ENCODE peak calls at places on chromosomes 6 and 20, in six cellular contexts. T is GDM1, I is non-pigmented ciliary epithelial cell, G is GM20000, Y is WTC11, R is bronchial epithelial cell. J is an unnamed sample.

GRCh38 chr6:110055387-110055735 is 77.2 kb downstream of the GPR6 start:
- DNase-seq in T (no peak), I (no peak), G (no peak), Y (no peak), R (no peak), J (no peak)

GRCh38 chr6:8499540-8499939 is 64.2 kb upstream of the SLC35B3 start:
- DNase-seq in T (no peak), I (no peak), G (no peak), Y (no peak), R (peak; percentile 23), J (peak; percentile 41)

GRCh38 chr6:37974943-37975342 is 155.4 kb downstream of the ZFAND3 start:
- DNase-seq in T (no peak), I (no peak), G (no peak), Y (no peak), R (no peak), J (no peak)

GRCh38 chr20:62571667-62572344 is 70.5 kb upstream of the SLCO4A1 start:
- DNase-seq in T (peak; percentile 28), I (no peak), G (peak; percentile 70), Y (peak; percentile 64), R (no peak), J (peak; percentile 79)

GRCh38 chr6:41877051-41877680 is 18.0 kb downstream of the USP49 start:
- DNase-seq in T (no peak), I (no peak), G (no peak), Y (no peak), R (no peak), J (no peak)

GRCh38 chr6:128456510-128457244 is 63.7 kb downstream of the PTPRK start:
- DNase-seq in T (no peak), I (no peak), G (no peak), Y (no peak), R (no peak), J (no peak)

GRCh38 chr6:148235446-148235845 is 107.2 kb upstream of the SASH1 start:
- DNase-seq in T (no peak), I (no peak), G (no peak), Y (no peak), R (peak; percentile 97), J (no peak)

GRCh38 chr6:112881027-112881426 is 533.9 kb downstream of the RFPL4B start:
- DNase-seq in T (no peak), I (peak; percentile 73), G (no peak), Y (no peak), R (no peak), J (no peak)

GRCh38 chr20:48891235-48892048 is 30.1 kb upstream of the ARFGEF2 start:
- DNase-seq in T (no peak), I (no peak), G (no peak), Y (no peak), R (no peak), J (no peak)

GRCh38 chr6:102670756-102671155 is 1277.2 kb downstream of the GRIK2 start:
- DNase-seq in T (no peak), I (no peak), G (no peak), Y (no peak), R (no peak), J (no peak)

GRCh38 chr6:134826889-134827737 is 122.8 kb downstream of the ALDH8A1 start:
- DNase-seq in T (no peak), I (no peak), G (no peak), Y (no peak), R (peak; percentile 76), J (no peak)

GRCh38 chr6:140544431-140544830 is 1170.0 kb upstream of the CITED2 start:
- DNase-seq in T (no peak), I (no peak), G (no peak), Y (no peak), R (no peak), J (no peak)

GRCh38 chr6:106739387-106739786 is 110.0 kb downstream of the QRSL1 start:
- DNase-seq in T (no peak), I (no peak), G (no peak), Y (no peak), R (peak; percentile 97), J (no peak)

GRCh38 chr20:62618622-62619529 is 23.4 kb upstream of the SLCO4A1 start:
- DNase-seq in T (peak; percentile 47), I (no peak), G (peak; percentile 76), Y (peak; percentile 30), R (no peak), J (no peak)

GRCh38 chr6:44804016-44804415 is 416.5 kb downstream of the CDC5L start:
- DNase-seq in T (no peak), I (no peak), G (no peak), Y (no peak), R (no peak), J (no peak)

GRCh38 chr20:41748051-41748450 is 129.9 kb upstream of the CHD6 start:
- DNase-seq in T (no peak), I (no peak), G (no peak), Y (peak; percentile 17), R (no peak), J (no peak)

GRCh38 chr20:21206571-21206970 is 80.7 kb downstream of the KIZ start:
- DNase-seq in T (no peak), I (no peak), G (no peak), Y (no peak), R (no peak), J (no peak)

GRCh38 chr20:63977392-63978276 is 1.8 kb downstream of the SAMD10 start:
- DNase-seq in T (no peak), I (no peak), G (no peak), Y (no peak), R (peak; percentile 55), J (peak; percentile 67)

GRCh38 chr6:52407467-52407866 is 12.7 kb upstream of the EFHC1 start:
- DNase-seq in T (peak; percentile 27), I (no peak), G (peak; percentile 49), Y (no peak), R (peak; percentile 57), J (no peak)

GRCh38 chr6:15621203-15622044 is 41.4 kb downstream of the DTNBP1 start:
- DNase-seq in T (peak; percentile 64), I (no peak), G (peak; percentile 51), Y (peak; percentile 55), R (peak; percentile 70), J (no peak)

GRCh38 chr20:44215125-44215524 is 4.6 kb upstream of the OSER1 start:
- DNase-seq in T (peak; percentile 47), I (peak; percentile 28), G (peak; percentile 60), Y (peak; percentile 76), R (no peak), J (peak; percentile 90)

GRCh38 chr6:129370268-129370916 is 339.6 kb downstream of the ARHGAP18 start:
- DNase-seq in T (no peak), I (no peak), G (peak; percentile 8), Y (peak; percentile 24), R (peak; percentile 41), J (peak; percentile 24)

GRCh38 chr6:75940558-75940957 is 131.9 kb downstream of the IMPG1 start:
- DNase-seq in T (no peak), I (no peak), G (no peak), Y (no peak), R (no peak), J (no peak)

GRCh38 chr6:168163096-168163731 is 84.2 kb upstream of the FRMD1 start:
- DNase-seq in T (no peak), I (no peak), G (no peak), Y (no peak), R (no peak), J (no peak)

GRCh38 chr6:87104657-87105056 is 9.8 kb upstream of the CGA start:
- DNase-seq in T (no peak), I (no peak), G (no peak), Y (no peak), R (no peak), J (no peak)

GRCh38 chr6:111552241-111552744 is 53.4 kb downstream of the TRAF3IP2 start:
- DNase-seq in T (no peak), I (peak; percentile 81), G (no peak), Y (peak; percentile 31), R (peak; percentile 82), J (peak; percentile 53)

GRCh38 chr6:68008445-68008844 is 626.6 kb upstream of the ADGRB3 start:
- DNase-seq in T (no peak), I (peak; percentile 17), G (peak; percentile 22), Y (no peak), R (no peak), J (no peak)

GRCh38 chr6:146948790-146949342 is 255.4 kb upstream of the STXBP5 start:
- DNase-seq in T (no peak), I (no peak), G (no peak), Y (no peak), R (no peak), J (no peak)

GRCh38 chr6:2165216-2165725 is 80.1 kb downstream of the GMDS start:
- DNase-seq in T (no peak), I (no peak), G (no peak), Y (no peak), R (no peak), J (no peak)

GRCh38 chr6:43838276-43839036 is 68.4 kb downstream of the VEGFA start:
- DNase-seq in T (peak; percentile 44), I (peak; percentile 24), G (peak; percentile 56), Y (peak; percentile 55), R (peak; percentile 32), J (peak; percentile 64)

GRCh38 chr20:9053108-9053507 is 15.8 kb upstream of the PLCB4 start:
- DNase-seq in T (no peak), I (no peak), G (no peak), Y (no peak), R (no peak), J (no peak)

GRCh38 chr6:149012040-149012545 is 265.3 kb downstream of the UST start:
- DNase-seq in T (no peak), I (peak; percentile 94), G (no peak), Y (no peak), R (peak; percentile 90), J (no peak)

GRCh38 chr6:27275025-27275956 is 27.8 kb downstream of the PRSS16 start:
- DNase-seq in T (no peak), I (no peak), G (no peak), Y (peak; percentile 72), R (no peak), J (no peak)

GRCh38 chr20:41161886-41162285 is 24.5 kb downstream of the PLCG1 start:
- DNase-seq in T (no peak), I (no peak), G (no peak), Y (no peak), R (no peak), J (no peak)

GRCh38 chr6:151681426-151682059 is 125.9 kb upstream of the ESR1 start:
- DNase-seq in T (no peak), I (no peak), G (no peak), Y (no peak), R (no peak), J (no peak)

GRCh38 chr20:58467572-58468330 is 47.4 kb downstream of the APCDD1L start:
- DNase-seq in T (no peak), I (no peak), G (no peak), Y (no peak), R (no peak), J (peak; percentile 30)